ENCODE peak calls at places on chromosomes 12 and 14, in nine cellular contexts. V is BJ, M is BE2C, Z is spleen, R is AG09309, J is cardiac fibroblast, C is A549, X is left ventricle myocardium inferior, K is foreskin fibroblast. O is an unnamed sample.
A peak's percentile ranks its signal among the peaks of the same experiment; 100 is the strongest.

GRCh38 chr12:113548467-113548866 is 76.8 kb upstream of the LHX5 start:
- DNase-seq in Z (no peak), K (no peak), C (no peak), J (no peak), V (no peak), M (no peak), R (no peak), X (no peak), O (no peak)

GRCh38 chr14:69828372-69828771 is 31.3 kb upstream of the SLC10A1 start:
- DNase-seq in V (no peak), J (no peak), X (no peak), R (no peak), C (no peak), K (no peak), Z (no peak), M (no peak), O (no peak)

GRCh38 chr12:53729659-53730058 is 2.4 kb upstream of the CALCOCO1 start:
- DNase-seq in V (no peak), C (no peak), M (no peak), K (peak; percentile 41), X (no peak), Z (no peak), R (no peak), J (peak; percentile 31), O (no peak)

GRCh38 chr12:121657305-121658008 is 12.0 kb downstream of the MORN3 start:
- DNase-seq in M (no peak), K (no peak), C (no peak), Z (no peak), X (no peak), R (no peak), V (no peak), J (no peak), O (no peak)

GRCh38 chr12:113088971-113089756 is 32.6 kb downstream of the DTX1 start:
- DNase-seq in J (no peak), R (no peak), K (no peak), X (no peak), C (no peak), M (no peak), Z (peak; percentile 88), V (no peak), O (no peak)

GRCh38 chr12:6961278-6961694 is 9.2 kb downstream of the PHB2 start:
- DNase-seq in Z (peak; percentile 95), X (peak; percentile 60), J (peak; percentile 64), V (no peak), K (peak; percentile 55), C (no peak), M (peak; percentile 57), R (no peak), O (no peak)

GRCh38 chr12:89352242-89352491 is 134 bp downstream of the DUSP6 start:
- DNase-seq in M (no peak), K (no peak), Z (no peak), V (no peak), X (no peak), J (no peak), C (no peak), R (no peak), O (no peak)

GRCh38 chr12:113879658-113880057 is 86.5 kb downstream of the RBM19 start:
- DNase-seq in C (no peak), K (no peak), Z (no peak), R (no peak), J (no peak), X (no peak), V (no peak), M (no peak), O (no peak)

GRCh38 chr12:101759396-101760047 is 20.3 kb upstream of the SYCP3 start:
- DNase-seq in X (no peak), C (peak; percentile 43), J (peak; percentile 54), V (no peak), K (peak; percentile 56), R (no peak), M (no peak), Z (no peak), O (no peak)

GRCh38 chr14:101738921-101739320 is 22.6 kb upstream of the PPP2R5C start:
- DNase-seq in J (no peak), M (no peak), C (no peak), X (no peak), Z (no peak), R (no peak), K (no peak), V (no peak), O (no peak)

GRCh38 chr12:52175411-52176350 is 16.1 kb downstream of the KRT80 start:
- DNase-seq in M (no peak), V (no peak), C (no peak), J (peak; percentile 65), X (no peak), K (peak; percentile 45), R (no peak), Z (no peak), O (no peak)

GRCh38 chr12:131608740-131609665 is 101.9 kb upstream of the SFSWAP start:
- DNase-seq in J (peak; percentile 58), Z (peak; percentile 92), R (peak; percentile 10), V (no peak), C (peak; percentile 79), X (peak; percentile 73), M (peak; percentile 77), K (peak; percentile 82), O (no peak)

GRCh38 chr14:99270491-99271287 is 1.3 kb downstream of the BCL11B start:
- DNase-seq in V (no peak), Z (no peak), C (no peak), J (no peak), X (no peak), M (peak; percentile 24), K (peak; percentile 21), R (no peak), O (no peak)

GRCh38 chr12:27201169-27201568 is 42.9 kb upstream of the STK38L start:
- DNase-seq in V (no peak), Z (no peak), K (peak; percentile 3), M (no peak), R (no peak), J (no peak), C (no peak), X (no peak), O (no peak)

GRCh38 chr12:94140556-94140955 is 7.8 kb upstream of the PLXNC1 start:
- DNase-seq in K (peak; percentile 34), V (no peak), M (peak; percentile 47), X (no peak), R (no peak), Z (peak; percentile 84), J (peak; percentile 35), C (no peak), O (no peak)

GRCh38 chr12:107992870-107993451 is 136.1 kb upstream of the WSCD2 start:
- DNase-seq in R (no peak), K (no peak), M (peak; percentile 52), X (no peak), J (peak; percentile 13), V (no peak), Z (no peak), C (peak; percentile 27), O (peak; percentile 6)

GRCh38 chr12:92027243-92027642 is 118.4 kb downstream of the BTG1 start:
- DNase-seq in X (no peak), Z (no peak), J (no peak), R (no peak), M (no peak), V (no peak), C (no peak), K (no peak), O (no peak)
- H3K4me3 ChIP-seq in X (no peak overlapping the region), Z (no peak overlapping the region), J (no peak overlapping the region), R (no peak overlapping the region), M (no peak overlapping the region), V (no peak overlapping the region), C (no peak overlapping the region), K (no peak overlapping the region), O (no peak overlapping the region)

GRCh38 chr14:105325716-105326567 is 11.4 kb downstream of the PACS2 start:
- DNase-seq in R (no peak), K (no peak), Z (no peak), V (no peak), J (no peak), M (no peak), C (no peak), X (no peak), O (no peak)

GRCh38 chr14:105323663-105324062 is 9.1 kb downstream of the PACS2 start:
- DNase-seq in K (no peak), R (no peak), X (no peak), Z (no peak), V (no peak), J (no peak), C (no peak), M (no peak), O (no peak)

GRCh38 chr14:105324080-105324778 is 9.7 kb downstream of the PACS2 start:
- DNase-seq in V (no peak), X (peak; percentile 68), M (no peak), C (no peak), J (peak; percentile 17), R (no peak), K (peak; percentile 52), Z (no peak), O (no peak)

GRCh38 chr14:105325303-105325702 is 10.8 kb downstream of the PACS2 start:
- DNase-seq in R (no peak), C (no peak), V (no peak), J (no peak), X (no peak), K (no peak), M (no peak), Z (no peak), O (no peak)

GRCh38 chr14:105324871-105325270 is 10.3 kb downstream of the PACS2 start:
- DNase-seq in V (no peak), R (no peak), X (no peak), K (no peak), J (no peak), C (no peak), Z (no peak), M (no peak), O (no peak)
- TF ChIP-seq CTCF in V (no peak), R (no peak), X (no peak), K (no peak), J (no peak), C (no peak), Z (no peak), M (no peak), O (no peak)

DNA sequence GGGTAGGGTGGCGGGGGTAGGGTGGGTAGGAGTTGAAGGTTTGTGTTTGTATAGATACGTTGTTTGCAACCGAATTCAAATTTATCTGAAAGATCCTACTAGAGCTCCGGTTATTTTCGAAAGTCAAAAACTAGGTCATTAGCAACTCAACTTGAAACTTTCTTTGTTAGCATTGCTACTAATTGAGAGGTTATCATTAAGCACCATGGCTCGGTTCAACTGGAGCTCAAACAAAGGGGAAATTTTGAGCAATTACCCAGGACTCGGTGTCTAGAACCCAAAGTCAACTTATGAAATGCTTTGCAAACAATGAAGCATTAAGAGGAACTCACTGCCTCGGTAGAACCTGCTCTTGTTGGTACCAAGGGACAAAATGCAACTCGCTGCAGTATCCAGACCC is 207.7 kb downstream of the BCAT1 start:
- DNase-seq in Z (no peak), R (no peak), C (no peak), K (no peak), X (no peak), M (no peak), J (no peak), V (no peak), O (no peak)
- H3K4me3 ChIP-seq in Z (no peak overlapping the region), R (no peak overlapping the region), C (no peak overlapping the region), K (no peak overlapping the region), X (no peak overlapping the region), M (no peak overlapping the region), J (no peak overlapping the region), V (no peak overlapping the region), O (no peak overlapping the region)

DNA sequence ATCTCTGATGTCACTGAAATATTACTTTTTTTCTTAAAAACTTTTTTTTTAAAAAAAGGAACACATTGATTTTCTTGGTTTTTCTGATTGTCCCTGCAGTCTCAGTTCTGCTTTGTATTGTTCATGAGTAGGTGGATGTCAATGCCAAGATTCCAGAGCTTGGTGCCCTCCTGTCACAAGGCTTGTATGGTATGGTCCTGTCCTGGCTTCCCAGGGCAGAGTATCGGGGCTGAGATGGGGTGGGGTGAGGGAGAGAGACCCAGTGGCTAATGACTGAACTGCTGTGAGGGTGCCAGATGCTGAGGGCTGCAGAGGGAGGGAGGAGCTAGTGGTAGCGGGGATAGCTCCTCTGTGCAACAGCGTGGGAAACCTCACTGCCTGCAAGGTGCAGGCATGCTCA is 4.4 kb upstream of the CTDSP2 start:
- DNase-seq in V (no peak), J (no peak), K (peak; percentile 32), Z (peak; percentile 58), R (no peak), C (no peak), M (no peak), X (no peak), O (no peak)
- TF ChIP-seq CTCF in V (no peak), J (no peak), K (no peak), Z (no peak), R (no peak), C (no peak), M (no peak), X (no peak), O (no peak)